ENCODE peak calls at places on chromosomes 12 and 14, in nine cellular contexts. P, S, N, K, J, Q, C, O and F are unnamed samples.

GRCh38 chr14:74804219-74804825 is 41.2 kb downstream of the YLPM1 start:
- DNase-seq in O (peak), S (peak), Q (peak), C (peak), K (peak), N (no peak), P (no peak), J (peak), F (peak)

GRCh38 chr12:120474092-120474960 is 4.8 kb upstream of the SRSF9 start:
- DNase-seq in S (peak), C (no peak), K (peak), J (peak), Q (no peak), N (no peak), P (no peak), O (no peak), F (no peak)

GRCh38 chr14:55963295-55963694 is 154.9 kb upstream of the PELI2 start:
- DNase-seq in S (no peak), P (no peak), O (no peak), J (no peak), C (no peak), K (no peak), N (no peak), Q (no peak), F (no peak)

GRCh38 chr12:89427508-89428156 is 75.3 kb upstream of the DUSP6 start:
- DNase-seq in Q (no peak), O (no peak), P (no peak), J (no peak), K (peak), C (no peak), S (no peak), N (no peak), F (no peak)

GRCh38 chr12:50505386-50505827 is 622 bp downstream of the DIP2B start:
- DNase-seq in J (no peak), Q (peak), N (no peak), P (no peak), O (peak), C (no peak), K (no peak), S (no peak), F (peak)

GRCh38 chr12:50541139-50541538 is 36.4 kb downstream of the DIP2B start:
- DNase-seq in C (no peak), Q (no peak), N (no peak), O (no peak), P (no peak), S (no peak), K (no peak), J (no peak), F (no peak)

GRCh38 chr12:88206636-88207035 is 64.5 kb downstream of the TMTC3 start:
- DNase-seq in Q (peak), S (peak), J (no peak), C (peak), P (no peak), O (no peak), N (no peak), K (peak), F (no peak)

GRCh38 chr12:50411051-50411660 is 10.5 kb downstream of the LARP4 start:
- DNase-seq in P (peak), C (no peak), O (no peak), S (no peak), J (no peak), N (no peak), Q (peak), K (peak), F (no peak)

GRCh38 chr12:84719997-84720396 is 192.6 kb downstream of the SLC6A15 start:
- DNase-seq in C (no peak), P (no peak), S (no peak), O (no peak), Q (no peak), K (no peak), J (no peak), N (no peak), F (no peak)

GRCh38 chr14:76282581-76282980 is 93.4 kb upstream of the ESRRB start:
- DNase-seq in O (no peak), S (no peak), Q (no peak), J (no peak), K (no peak), N (no peak), P (no peak), C (no peak), F (no peak)

GRCh38 chr12:26845057-26845666 is 12.2 kb upstream of the ITPR2 start:
- DNase-seq in Q (peak), P (peak), C (no peak), O (no peak), N (no peak), K (peak), S (peak), J (peak), F (no peak)

GRCh38 chr12:65596514-65597010 is 227.7 kb upstream of the HMGA2 start:
- DNase-seq in N (no peak), O (no peak), C (no peak), S (no peak), K (peak), P (no peak), Q (no peak), J (no peak), F (no peak)

GRCh38 chr12:110338754-110339153 is 57.7 kb downstream of the ATP2A2 start:
- DNase-seq in S (no peak), C (no peak), Q (peak), O (peak), P (no peak), K (peak), N (no peak), J (peak), F (no peak)

GRCh38 chr12:19957578-19957977 is 410.8 kb upstream of the PDE3A start:
- DNase-seq in P (no peak), J (no peak), C (no peak), Q (peak), N (no peak), O (no peak), S (no peak), K (no peak), F (no peak)

GRCh38 chr12:20748198-20748597 is 53.1 kb downstream of the SLCO1C1 start:
- DNase-seq in K (no peak), J (no peak), N (no peak), C (no peak), O (no peak), Q (no peak), S (no peak), P (no peak), F (no peak)

GRCh38 chr14:69595336-69595735 is 16.1 kb upstream of the SUSD6 start:
- DNase-seq in C (no peak), S (no peak), P (no peak), K (no peak), N (no peak), O (no peak), Q (no peak), J (no peak), F (no peak)

GRCh38 chr12:5441497-5442236 is 9.8 kb downstream of the NTF3 start:
- DNase-seq in N (no peak), K (peak), J (peak), P (no peak), C (peak), O (no peak), S (peak), Q (no peak), F (no peak)

GRCh38 chr12:5621329-5621728 is 189.4 kb downstream of the NTF3 start:
- DNase-seq in J (no peak), K (no peak), C (no peak), S (no peak), O (no peak), Q (no peak), N (no peak), P (no peak), F (no peak)

GRCh38 chr12:108890208-108890607 is 10.3 kb downstream of the DAO start:
- DNase-seq in N (no peak), S (no peak), O (peak), J (peak), Q (peak), K (peak), C (no peak), P (no peak), F (no peak)

GRCh38 chr12:51392556-51393237 is 1.5 kb upstream of the GALNT6 start:
- DNase-seq in P (no peak), C (no peak), Q (peak), S (peak), N (no peak), O (no peak), K (peak), J (peak), F (no peak)

GRCh38 chr12:131007031-131007793 is 53.5 kb downstream of the ADGRD1 start:
- DNase-seq in N (peak), J (no peak), S (no peak), K (no peak), O (no peak), Q (no peak), P (peak), C (no peak), F (no peak)

GRCh38 chr12:49389092-49389703 is 21.9 kb downstream of the SPATS2 start:
- DNase-seq in K (no peak), O (no peak), C (no peak), P (peak), S (peak), J (peak), Q (no peak), N (no peak), F (peak)

GRCh38 chr12:55982319-55982936 is 8.6 kb downstream of the RAB5B start:
- DNase-seq in J (no peak), N (no peak), P (no peak), S (no peak), C (no peak), Q (no peak), K (no peak), O (peak), F (no peak)

GRCh38 chr14:76510255-76510654 is 134.3 kb downstream of the ESRRB start:
- DNase-seq in J (no peak), S (no peak), K (no peak), Q (no peak), P (no peak), O (no peak), C (no peak), N (no peak), F (no peak)

GRCh38 chr12:57452181-57452936 is 2.7 kb upstream of the INHBE start:
- DNase-seq in P (no peak), O (no peak), N (peak), J (peak), Q (peak), S (no peak), K (peak), C (peak), F (no peak)

GRCh38 chr12:108800591-108800990 is 56.8 kb downstream of the SSH1 start:
- DNase-seq in P (no peak), K (peak), N (no peak), O (no peak), J (no peak), Q (no peak), C (no peak), S (no peak), F (no peak)

GRCh38 chr12:80178846-80179245 is 79.5 kb downstream of the OTOGL start:
- DNase-seq in J (no peak), C (no peak), N (no peak), O (no peak), S (no peak), P (no peak), K (no peak), Q (no peak), F (no peak)

GRCh38 chr12:49707127-49707811 is at the start of gene FMNL3:
- DNase-seq in O (peak), Q (peak), C (peak), P (peak), J (peak), S (peak), N (peak), K (peak), F (peak)

GRCh38 chr12:46266382-46266791 is 2.5 kb downstream of the SLC38A1 start:
- DNase-seq in S (no peak), O (peak), C (no peak), N (no peak), J (peak), Q (peak), P (no peak), K (peak), F (no peak)

GRCh38 chr12:46263140-46264017 is 5.5 kb downstream of the SLC38A1 start:
- DNase-seq in N (no peak), S (no peak), C (no peak), P (no peak), J (peak), Q (peak), K (no peak), O (no peak), F (no peak)

GRCh38 chr12:46265102-46265501 is 3.7 kb downstream of the SLC38A1 start:
- DNase-seq in C (no peak), J (no peak), P (no peak), K (no peak), Q (no peak), O (no peak), S (no peak), N (no peak), F (no peak)

GRCh38 chr12:46265734-46266133 is 3.1 kb downstream of the SLC38A1 start:
- DNase-seq in J (no peak), N (no peak), O (no peak), P (no peak), C (no peak), Q (no peak), S (no peak), K (no peak), F (no peak)

GRCh38 chr12:46264057-46264456 is 4.8 kb downstream of the SLC38A1 start:
- DNase-seq in J (no peak), O (no peak), Q (peak), N (no peak), C (no peak), S (no peak), P (no peak), K (peak), F (no peak)
- H3K27ac ChIP-seq in J (peak), O (no peak), Q (no peak), N (no peak), C (no peak), S (no peak), P (no peak), K (no peak), F (no peak)

GRCh38 chr12:121872546-121873223 is 14.0 kb upstream of the HPD start:
- DNase-seq in N (no peak), P (no peak), J (no peak), S (peak), K (peak), C (peak), Q (peak), O (no peak), F (no peak)
- H3K27ac ChIP-seq in N (no peak), P (peak), J (no peak), S (no peak), K (no peak), C (peak), Q (peak), O (no peak), F (no peak)

DNA sequence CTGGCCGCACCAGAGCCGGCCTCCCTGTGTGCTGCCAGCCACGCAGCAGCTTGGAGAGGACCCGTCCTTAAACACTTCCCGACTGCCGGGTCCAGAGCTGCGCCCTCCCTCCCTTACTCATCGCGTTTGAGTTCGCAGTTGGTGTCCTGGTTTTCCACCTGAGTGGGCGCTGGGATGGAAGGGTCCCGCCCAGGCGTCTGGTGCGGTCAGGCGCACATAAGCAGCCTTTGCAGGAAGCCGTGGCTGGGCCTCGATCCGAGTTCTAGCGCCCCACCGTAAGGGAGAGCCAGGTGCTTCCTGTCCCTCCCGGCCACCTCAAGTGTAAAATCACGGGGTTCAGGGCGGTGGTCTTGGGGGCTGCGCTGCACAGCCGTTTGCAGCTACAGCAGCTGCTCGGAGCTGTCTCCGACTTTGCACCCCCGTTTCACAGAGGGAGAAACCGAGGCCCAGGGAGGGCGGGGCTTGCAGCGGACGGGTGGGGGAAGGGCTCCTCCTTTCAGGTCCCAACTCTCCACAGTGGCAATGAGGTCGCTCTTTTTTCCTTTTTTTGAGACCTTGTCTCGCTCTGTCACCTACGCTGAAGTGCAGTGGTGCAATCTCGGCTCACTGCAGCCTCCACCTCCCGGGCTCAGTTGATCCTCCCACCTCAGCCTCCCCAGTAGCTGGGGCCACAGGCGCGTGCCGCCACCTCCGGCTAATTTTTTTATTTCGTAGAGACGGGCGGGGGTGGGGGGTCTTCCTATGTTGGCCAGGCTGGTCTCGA is 51.3 kb downstream of the LRCOL1 start:
- DNase-seq in P (no peak), N (no peak), Q (no peak), C (no peak), S (no peak), K (no peak), O (peak), J (no peak), F (no peak)
- H3K27ac ChIP-seq in P (no peak), N (no peak), Q (no peak), C (no peak), S (no peak), K (no peak), O (no peak), J (no peak), F (no peak)

GRCh38 chr12:12266389-12266872 is 413 bp downstream of the LRP6 start:
- DNase-seq in Q (peak), N (no peak), K (no peak), S (peak), P (no peak), O (no peak), J (peak), C (no peak), F (no peak)

GRCh38 chr12:12265035-12265434 is 1.8 kb downstream of the LRP6 start:
- DNase-seq in J (no peak), K (no peak), O (no peak), N (no peak), Q (no peak), S (no peak), P (no peak), C (no peak), F (no peak)

GRCh38 chr12:12263909-12264308 is 2.9 kb downstream of the LRP6 start:
- DNase-seq in Q (no peak), C (no peak), S (no peak), O (no peak), J (no peak), N (no peak), P (no peak), K (no peak), F (no peak)

GRCh38 chr12:12266873-12267634 is at the start of gene LRP6:
- DNase-seq in O (peak), J (peak), C (peak), N (peak), K (peak), P (peak), S (peak), Q (peak), F (peak)

GRCh38 chr12:12265571-12266388 is 1.1 kb downstream of the LRP6 start:
- DNase-seq in Q (peak), O (peak), J (no peak), P (no peak), C (no peak), S (peak), K (peak), N (no peak), F (no peak)
- H3K27ac ChIP-seq in Q (peak), O (no peak), J (peak), P (peak), C (no peak), S (peak), K (no peak), N (peak), F (no peak)

DNA sequence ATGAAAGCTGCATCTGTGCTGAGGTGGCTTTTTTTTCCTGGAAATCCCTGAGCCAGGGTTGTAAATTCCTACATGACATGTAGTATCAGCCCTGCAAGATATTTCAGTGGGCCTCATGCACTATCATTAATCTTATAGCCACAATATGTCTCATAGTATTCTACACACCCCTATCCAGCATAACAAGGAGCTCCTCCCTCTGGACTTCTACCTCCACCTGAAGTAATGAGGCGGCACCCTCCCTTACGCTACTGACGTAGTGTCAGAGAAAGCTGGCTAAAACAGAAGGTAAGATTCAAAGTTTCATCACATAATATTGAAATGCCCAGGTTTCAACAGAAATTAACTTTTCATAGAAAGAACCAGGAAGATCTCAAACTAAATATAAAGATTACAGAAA is 35.5 kb downstream of the SLC5A8 start:
- DNase-seq in J (no peak), P (no peak), S (no peak), K (no peak), O (no peak), N (no peak), C (no peak), Q (no peak), F (no peak)
- H3K27ac ChIP-seq in J (no peak), P (no peak), S (no peak), K (no peak), O (no peak), N (no peak), C (no peak), Q (no peak), F (no peak)

DNA sequence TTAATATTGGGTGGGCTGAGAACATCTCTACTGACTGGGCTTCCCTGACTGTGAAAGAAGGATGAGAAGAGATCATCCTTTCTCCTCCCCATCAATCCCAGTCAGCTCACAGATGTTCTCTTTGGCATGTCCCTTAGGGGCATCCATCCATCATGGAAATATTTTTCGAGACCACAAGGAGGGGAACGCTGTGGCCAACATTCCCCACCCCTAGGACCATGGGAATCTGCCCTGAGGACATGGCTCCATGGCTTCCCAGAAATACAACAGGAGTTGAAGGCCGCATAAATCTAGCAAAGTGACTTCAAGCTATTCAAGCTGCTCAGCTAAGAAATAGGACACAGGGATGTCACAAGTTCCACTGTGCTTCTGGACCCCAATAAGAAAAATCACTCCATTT is 456.8 kb downstream of the MED13L start:
- DNase-seq in O (no peak), S (no peak), Q (no peak), P (no peak), C (no peak), N (no peak), J (no peak), K (no peak), F (no peak)
- H3K27ac ChIP-seq in O (no peak), S (no peak), Q (no peak), P (no peak), C (no peak), N (no peak), J (no peak), K (no peak), F (no peak)